ENCODE peak calls at places on chromosome 16, in ten cellular contexts. One of them, this sample, is unnamed.

GRCh38 chr16:48999034-48999433 is 282.6 kb downstream of the CBLN1 start:
- DNase-seq in MCF 10A: no peak
- DNase-seq in stomach: no peak
- DNase-seq in SK-N-SH: no peak
- DNase-seq in HFF-Myc: no peak
- DNase-seq in tibial nerve: no peak
- DNase-seq in pancreas: no peak
- DNase-seq in heart left ventricle: no peak
- DNase-seq in AG04449: no peak
- DNase-seq in omental fat pad: no peak
- DNase-seq in this sample: no peak

GRCh38 chr16:78770353-78771091 is 671.1 kb downstream of the WWOX start:
- DNase-seq in MCF 10A: peak; percentile 52
- DNase-seq in stomach: peak; percentile 78
- DNase-seq in SK-N-SH: peak; percentile 81
- DNase-seq in HFF-Myc: no peak
- DNase-seq in tibial nerve: peak; percentile 49
- DNase-seq in pancreas: peak; percentile 53
- DNase-seq in heart left ventricle: peak; percentile 77
- DNase-seq in AG04449: no peak
- DNase-seq in omental fat pad: peak; percentile 71
- DNase-seq in this sample: peak; percentile 68

GRCh38 chr16:10862432-10862831 is 14.6 kb upstream of the CIITA start:
- DNase-seq in MCF 10A: peak; percentile 99
- DNase-seq in stomach: peak; percentile 90
- DNase-seq in SK-N-SH: no peak
- DNase-seq in HFF-Myc: no peak
- DNase-seq in tibial nerve: no peak
- DNase-seq in pancreas: peak; percentile 83
- DNase-seq in heart left ventricle: peak; percentile 69
- DNase-seq in AG04449: peak; percentile 5
- DNase-seq in omental fat pad: no peak
- DNase-seq in this sample: no peak

GRCh38 chr16:23255000-23255399 is 47.1 kb upstream of the SCNN1B start:
- DNase-seq in MCF 10A: no peak
- DNase-seq in stomach: no peak
- DNase-seq in SK-N-SH: no peak
- DNase-seq in HFF-Myc: no peak
- DNase-seq in tibial nerve: no peak
- DNase-seq in pancreas: no peak
- DNase-seq in heart left ventricle: no peak
- DNase-seq in AG04449: no peak
- DNase-seq in omental fat pad: no peak
- DNase-seq in this sample: no peak

GRCh38 chr16:24775455-24775854 is 46.0 kb downstream of the TNRC6A start:
- DNase-seq in MCF 10A: peak; percentile 20
- DNase-seq in stomach: peak; percentile 67
- DNase-seq in SK-N-SH: no peak
- DNase-seq in HFF-Myc: no peak
- DNase-seq in tibial nerve: peak; percentile 25
- DNase-seq in pancreas: peak; percentile 60
- DNase-seq in heart left ventricle: no peak
- DNase-seq in AG04449: no peak
- DNase-seq in omental fat pad: no peak
- DNase-seq in this sample: no peak

GRCh38 chr16:70380205-70380918 is 33.7 kb downstream of the DDX19A start:
- DNase-seq in MCF 10A: peak; percentile 79
- DNase-seq in stomach: peak; percentile 57
- DNase-seq in SK-N-SH: peak; percentile 54
- DNase-seq in HFF-Myc: peak; percentile 47
- DNase-seq in tibial nerve: no peak
- DNase-seq in pancreas: peak; percentile 38
- DNase-seq in heart left ventricle: peak; percentile 50
- DNase-seq in AG04449: peak; percentile 67
- DNase-seq in omental fat pad: no peak
- DNase-seq in this sample: peak; percentile 86

GRCh38 chr16:974606-975312 is 4.0 kb upstream of the LMF1 start:
- DNase-seq in MCF 10A: peak; percentile 10
- DNase-seq in stomach: no peak
- DNase-seq in SK-N-SH: peak; percentile 36
- DNase-seq in HFF-Myc: no peak
- DNase-seq in tibial nerve: no peak
- DNase-seq in pancreas: no peak
- DNase-seq in heart left ventricle: no peak
- DNase-seq in AG04449: no peak
- DNase-seq in omental fat pad: no peak
- DNase-seq in this sample: peak; percentile 28

GRCh38 chr16:79347176-79347715 is 253.3 kb downstream of the MAF start:
- DNase-seq in MCF 10A: no peak
- DNase-seq in stomach: no peak
- DNase-seq in SK-N-SH: no peak
- DNase-seq in HFF-Myc: no peak
- DNase-seq in tibial nerve: no peak
- DNase-seq in pancreas: no peak
- DNase-seq in heart left ventricle: no peak
- DNase-seq in AG04449: no peak
- DNase-seq in omental fat pad: no peak
- DNase-seq in this sample: no peak

GRCh38 chr16:56294599-56294998 is 103.3 kb downstream of the GNAO1 start:
- DNase-seq in MCF 10A: peak; percentile 33
- DNase-seq in stomach: no peak
- DNase-seq in SK-N-SH: no peak
- DNase-seq in HFF-Myc: peak; percentile 9
- DNase-seq in tibial nerve: no peak
- DNase-seq in pancreas: no peak
- DNase-seq in heart left ventricle: no peak
- DNase-seq in AG04449: peak; percentile 81
- DNase-seq in omental fat pad: no peak
- DNase-seq in this sample: no peak

GRCh38 chr16:67311607-67312449 is 14.7 kb downstream of the KCTD19 start:
- DNase-seq in MCF 10A: peak; percentile 94
- DNase-seq in stomach: no peak
- DNase-seq in SK-N-SH: peak; percentile 21
- DNase-seq in HFF-Myc: peak; percentile 97
- DNase-seq in tibial nerve: no peak
- DNase-seq in pancreas: no peak
- DNase-seq in heart left ventricle: peak; percentile 37
- DNase-seq in AG04449: peak; percentile 100
- DNase-seq in omental fat pad: peak; percentile 40
- DNase-seq in this sample: no peak

GRCh38 chr16:71515026-71515425 is 11.2 kb upstream of the CHST4 start:
- DNase-seq in MCF 10A: no peak
- DNase-seq in stomach: no peak
- DNase-seq in SK-N-SH: no peak
- DNase-seq in HFF-Myc: no peak
- DNase-seq in tibial nerve: no peak
- DNase-seq in pancreas: no peak
- DNase-seq in heart left ventricle: no peak
- DNase-seq in AG04449: no peak
- DNase-seq in omental fat pad: no peak
- DNase-seq in this sample: no peak

GRCh38 chr16:83953796-83954576 is 946 bp downstream of the OSGIN1 start:
- DNase-seq in MCF 10A: peak; percentile 61
- DNase-seq in stomach: no peak
- DNase-seq in SK-N-SH: no peak
- DNase-seq in HFF-Myc: no peak
- DNase-seq in tibial nerve: no peak
- DNase-seq in pancreas: no peak
- DNase-seq in heart left ventricle: no peak
- DNase-seq in AG04449: no peak
- DNase-seq in omental fat pad: no peak
- DNase-seq in this sample: no peak

GRCh38 chr16:8958344-8958808 is 5.3 kb downstream of the USP7 start:
- DNase-seq in MCF 10A: no peak
- DNase-seq in stomach: no peak
- DNase-seq in SK-N-SH: peak; percentile 62
- DNase-seq in HFF-Myc: no peak
- DNase-seq in tibial nerve: no peak
- DNase-seq in pancreas: no peak
- DNase-seq in heart left ventricle: peak; percentile 39
- DNase-seq in AG04449: no peak
- DNase-seq in omental fat pad: no peak
- DNase-seq in this sample: no peak

GRCh38 chr16:88744839-88745521 is 38.7 kb downstream of the CTU2 start:
- DNase-seq in MCF 10A: no peak
- DNase-seq in stomach: no peak
- DNase-seq in SK-N-SH: no peak
- DNase-seq in HFF-Myc: no peak
- DNase-seq in tibial nerve: no peak
- DNase-seq in pancreas: no peak
- DNase-seq in heart left ventricle: no peak
- DNase-seq in AG04449: no peak
- DNase-seq in omental fat pad: no peak
- DNase-seq in this sample: no peak

GRCh38 chr16:75256059-75256870 is 4.8 kb upstream of the BCAR1 start:
- DNase-seq in MCF 10A: no peak
- DNase-seq in stomach: peak; percentile 28
- DNase-seq in SK-N-SH: no peak
- DNase-seq in HFF-Myc: no peak
- DNase-seq in tibial nerve: no peak
- DNase-seq in pancreas: no peak
- DNase-seq in heart left ventricle: no peak
- DNase-seq in AG04449: no peak
- DNase-seq in omental fat pad: no peak
- DNase-seq in this sample: peak; percentile 62

GRCh38 chr16:85234310-85235235 is 122.3 kb upstream of the CIBAR2 start:
- DNase-seq in MCF 10A: no peak
- DNase-seq in stomach: peak; percentile 51
- DNase-seq in SK-N-SH: peak; percentile 96
- DNase-seq in HFF-Myc: peak; percentile 46
- DNase-seq in tibial nerve: peak; percentile 51
- DNase-seq in pancreas: no peak
- DNase-seq in heart left ventricle: peak; percentile 78
- DNase-seq in AG04449: no peak
- DNase-seq in omental fat pad: no peak
- DNase-seq in this sample: peak; percentile 53
- TF ChIP-seq CTCF in MCF 10A: no peak
- TF ChIP-seq CTCF in stomach: no peak
- TF ChIP-seq CTCF in SK-N-SH: no peak
- TF ChIP-seq CTCF in HFF-Myc: no peak
- TF ChIP-seq CTCF in tibial nerve: no peak
- TF ChIP-seq CTCF in pancreas: no peak
- TF ChIP-seq CTCF in heart left ventricle: no peak
- TF ChIP-seq CTCF in AG04449: no peak
- TF ChIP-seq CTCF in omental fat pad: no peak
- TF ChIP-seq CTCF in this sample: no peak

GRCh38 chr16:53061701-53062159 is 6.9 kb downstream of the CHD9 start:
- DNase-seq in MCF 10A: peak; percentile 13
- DNase-seq in stomach: peak; percentile 63
- DNase-seq in SK-N-SH: no peak
- DNase-seq in HFF-Myc: no peak
- DNase-seq in tibial nerve: no peak
- DNase-seq in pancreas: peak; percentile 41
- DNase-seq in heart left ventricle: peak; percentile 67
- DNase-seq in AG04449: no peak
- DNase-seq in omental fat pad: no peak
- DNase-seq in this sample: peak; percentile 82
- TF ChIP-seq CTCF in MCF 10A: no peak
- TF ChIP-seq CTCF in stomach: no peak
- TF ChIP-seq CTCF in SK-N-SH: no peak
- TF ChIP-seq CTCF in HFF-Myc: no peak
- TF ChIP-seq CTCF in tibial nerve: no peak
- TF ChIP-seq CTCF in pancreas: no peak
- TF ChIP-seq CTCF in heart left ventricle: no peak
- TF ChIP-seq CTCF in AG04449: no peak
- TF ChIP-seq CTCF in omental fat pad: no peak
- TF ChIP-seq CTCF in this sample: no peak

DNA sequence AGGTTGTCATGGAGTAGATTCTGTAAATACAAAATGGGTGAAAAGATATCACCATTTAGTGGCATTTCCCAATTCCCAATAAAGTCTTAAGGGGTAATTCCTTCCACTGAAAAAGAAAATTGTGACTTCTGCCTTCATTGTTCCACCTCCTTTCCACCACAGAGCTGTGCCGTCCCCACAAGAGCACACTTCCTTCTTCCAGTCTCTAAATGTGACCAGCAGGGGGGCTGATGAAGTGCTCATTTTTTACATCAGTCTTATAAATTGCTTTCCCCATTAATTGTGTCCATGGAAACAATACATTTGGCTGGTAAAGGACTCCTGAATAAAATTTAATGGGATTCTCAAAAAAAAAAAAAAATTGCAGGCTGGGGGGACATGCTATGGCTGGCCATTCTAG is 260.8 kb upstream of the PSMD7 start:
- DNase-seq in MCF 10A: peak; percentile 16
- DNase-seq in stomach: no peak
- DNase-seq in SK-N-SH: peak; percentile 62
- DNase-seq in HFF-Myc: peak; percentile 16
- DNase-seq in tibial nerve: no peak
- DNase-seq in pancreas: no peak
- DNase-seq in heart left ventricle: no peak
- DNase-seq in AG04449: no peak
- DNase-seq in omental fat pad: no peak
- DNase-seq in this sample: no peak
- TF ChIP-seq CTCF in MCF 10A: no peak
- TF ChIP-seq CTCF in stomach: no peak
- TF ChIP-seq CTCF in SK-N-SH: peak; percentile 37
- TF ChIP-seq CTCF in HFF-Myc: peak; percentile 45
- TF ChIP-seq CTCF in tibial nerve: no peak
- TF ChIP-seq CTCF in pancreas: no peak
- TF ChIP-seq CTCF in heart left ventricle: no peak
- TF ChIP-seq CTCF in AG04449: peak; percentile 2
- TF ChIP-seq CTCF in omental fat pad: no peak
- TF ChIP-seq CTCF in this sample: no peak

GRCh38 chr16:51097729-51098128 is 53.3 kb downstream of the SALL1 start:
- DNase-seq in MCF 10A: no peak
- DNase-seq in stomach: no peak
- DNase-seq in SK-N-SH: no peak
- DNase-seq in HFF-Myc: no peak
- DNase-seq in tibial nerve: no peak
- DNase-seq in pancreas: no peak
- DNase-seq in heart left ventricle: no peak
- DNase-seq in AG04449: no peak
- DNase-seq in omental fat pad: no peak
- DNase-seq in this sample: no peak

GRCh38 chr16:51107742-51108141 is 43.3 kb downstream of the SALL1 start:
- DNase-seq in MCF 10A: no peak
- DNase-seq in stomach: no peak
- DNase-seq in SK-N-SH: no peak
- DNase-seq in HFF-Myc: no peak
- DNase-seq in tibial nerve: no peak
- DNase-seq in pancreas: no peak
- DNase-seq in heart left ventricle: no peak
- DNase-seq in AG04449: no peak
- DNase-seq in omental fat pad: no peak
- DNase-seq in this sample: no peak

GRCh38 chr16:51109173-51109572 is 41.9 kb downstream of the SALL1 start:
- DNase-seq in MCF 10A: no peak
- DNase-seq in stomach: no peak
- DNase-seq in SK-N-SH: no peak
- DNase-seq in HFF-Myc: no peak
- DNase-seq in tibial nerve: no peak
- DNase-seq in pancreas: no peak
- DNase-seq in heart left ventricle: no peak
- DNase-seq in AG04449: no peak
- DNase-seq in omental fat pad: no peak
- DNase-seq in this sample: no peak

DNA sequence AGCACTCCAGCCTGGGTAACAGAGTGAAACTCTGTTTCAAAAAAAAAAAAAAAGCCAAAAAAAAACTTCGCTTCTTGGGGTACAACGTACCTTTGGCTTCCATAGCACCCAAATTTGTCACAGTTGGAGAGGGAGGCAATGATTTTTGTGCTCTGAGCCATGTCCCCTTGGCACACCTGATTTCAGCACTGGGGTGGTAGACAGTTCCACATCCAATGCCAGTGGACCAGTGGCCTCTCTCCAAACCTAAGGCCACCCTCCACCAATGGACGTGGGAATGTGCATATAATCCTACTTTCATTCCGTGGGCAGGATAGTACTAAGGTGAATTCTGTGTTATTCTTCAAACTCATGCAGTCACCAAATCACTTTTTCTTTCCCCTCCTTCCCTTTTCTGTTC is 47.5 kb downstream of the SALL1 start:
- DNase-seq in MCF 10A: peak; percentile 5
- DNase-seq in stomach: no peak
- DNase-seq in SK-N-SH: no peak
- DNase-seq in HFF-Myc: no peak
- DNase-seq in tibial nerve: no peak
- DNase-seq in pancreas: no peak
- DNase-seq in heart left ventricle: no peak
- DNase-seq in AG04449: no peak
- DNase-seq in omental fat pad: no peak
- DNase-seq in this sample: no peak
- TF ChIP-seq CTCF in MCF 10A: no peak
- TF ChIP-seq CTCF in stomach: no peak
- TF ChIP-seq CTCF in SK-N-SH: no peak
- TF ChIP-seq CTCF in HFF-Myc: no peak
- TF ChIP-seq CTCF in tibial nerve: no peak
- TF ChIP-seq CTCF in pancreas: no peak
- TF ChIP-seq CTCF in heart left ventricle: no peak
- TF ChIP-seq CTCF in AG04449: no peak
- TF ChIP-seq CTCF in omental fat pad: no peak
- TF ChIP-seq CTCF in this sample: no peak